ENCODE peak calls at places on chromosomes 3 and 15, in ten cellular contexts. H is upper lobe of right lung, G is Peyer's patch, A is transverse colon, Z is esophagus squamous epithelium, Y is AG04449, R is adipocyte, D is HepG2, X is neuronal stem cell, F is stomach. I is an unnamed sample.

GRCh38 chr3:9676780-9677179 is 26.9 kb upstream of the CPNE9 start:
- DNase-seq in H (no peak), G (no peak), A (no peak), Z (no peak), Y (no peak), R (no peak), D (peak; percentile 9), X (no peak), F (no peak), I (no peak)

GRCh38 chr3:37546876-37547275 is 314.8 kb upstream of the CTDSPL start:
- DNase-seq in H (no peak), G (no peak), A (no peak), Z (no peak), Y (no peak), R (peak; percentile 48), D (peak; percentile 7), X (no peak), F (no peak), I (no peak)

GRCh38 chr3:9399746-9400145 is 2.3 kb downstream of the SETD5 start:
- DNase-seq in H (peak; percentile 70), G (peak; percentile 70), A (peak; percentile 72), Z (no peak), Y (peak; percentile 80), R (peak; percentile 96), D (peak; percentile 79), X (peak; percentile 78), F (peak; percentile 70), I (peak; percentile 75)

GRCh38 chr3:38988955-38989354 is 62.8 kb downstream of the SCN11A start:
- DNase-seq in H (no peak), G (no peak), A (no peak), Z (no peak), Y (no peak), R (no peak), D (no peak), X (no peak), F (no peak), I (no peak)

GRCh38 chr15:42155546-42156265 is 730 bp downstream of the PLA2G4F start:
- DNase-seq in H (peak; percentile 78), G (peak; percentile 77), A (peak; percentile 76), Z (no peak), Y (no peak), R (no peak), D (no peak), X (no peak), F (peak; percentile 84), I (no peak)

GRCh38 chr3:136994772-136995516 is 37.2 kb downstream of the IL20RB start:
- DNase-seq in H (peak; percentile 88), G (peak; percentile 87), A (peak; percentile 92), Z (peak; percentile 17), Y (peak; percentile 47), R (peak; percentile 89), D (no peak), X (no peak), F (peak; percentile 89), I (peak; percentile 65)

GRCh38 chr15:87528873-87529272 is 727.7 kb downstream of the NTRK3 start:
- DNase-seq in H (no peak), G (no peak), A (no peak), Z (no peak), Y (peak; percentile 19), R (no peak), D (no peak), X (no peak), F (no peak), I (peak; percentile 55)

GRCh38 chr3:14481018-14481645 is 59.0 kb downstream of the GRIP2 start:
- DNase-seq in H (no peak), G (no peak), A (no peak), Z (no peak), Y (no peak), R (no peak), D (no peak), X (no peak), F (no peak), I (no peak)

GRCh38 chr3:16841354-16841753 is 43.4 kb upstream of the PLCL2 start:
- DNase-seq in H (no peak), G (no peak), A (no peak), Z (no peak), Y (no peak), R (no peak), D (no peak), X (no peak), F (no peak), I (no peak)

GRCh38 chr3:16528581-16528993 is 15.1 kb upstream of the RFTN1 start:
- DNase-seq in H (no peak), G (no peak), A (no peak), Z (no peak), Y (no peak), R (no peak), D (no peak), X (no peak), F (no peak), I (no peak)

GRCh38 chr3:16370872-16371740 is 106.1 kb downstream of the OXNAD1 start:
- DNase-seq in H (no peak), G (no peak), A (no peak), Z (no peak), Y (no peak), R (peak; percentile 7), D (no peak), X (no peak), F (no peak), I (no peak)

GRCh38 chr3:171972965-171973364 is 66.4 kb upstream of the FNDC3B start:
- DNase-seq in H (no peak), G (no peak), A (no peak), Z (no peak), Y (no peak), R (no peak), D (no peak), X (no peak), F (no peak), I (no peak)

GRCh38 chr3:71208273-71209095 is 375.0 kb downstream of the FOXP1 start:
- DNase-seq in H (no peak), G (no peak), A (peak; percentile 19), Z (no peak), Y (no peak), R (peak; percentile 60), D (peak; percentile 98), X (no peak), F (peak; percentile 31), I (no peak)

GRCh38 chr15:67724679-67725365 is 100.5 kb upstream of the SKOR1 start:
- DNase-seq in H (no peak), G (no peak), A (no peak), Z (no peak), Y (no peak), R (no peak), D (no peak), X (no peak), F (no peak), I (no peak)

GRCh38 chr15:67720556-67721175 is 104.6 kb upstream of the SKOR1 start:
- DNase-seq in H (no peak), G (no peak), A (no peak), Z (no peak), Y (no peak), R (no peak), D (no peak), X (no peak), F (no peak), I (no peak)

GRCh38 chr15:67721996-67722395 is 103.3 kb upstream of the SKOR1 start:
- DNase-seq in H (no peak), G (no peak), A (no peak), Z (no peak), Y (no peak), R (no peak), D (no peak), X (no peak), F (no peak), I (no peak)

GRCh38 chr15:67723294-67724024 is 101.8 kb upstream of the SKOR1 start:
- DNase-seq in H (no peak), G (no peak), A (no peak), Z (no peak), Y (no peak), R (no peak), D (no peak), X (no peak), F (no peak), I (no peak)

DNA sequence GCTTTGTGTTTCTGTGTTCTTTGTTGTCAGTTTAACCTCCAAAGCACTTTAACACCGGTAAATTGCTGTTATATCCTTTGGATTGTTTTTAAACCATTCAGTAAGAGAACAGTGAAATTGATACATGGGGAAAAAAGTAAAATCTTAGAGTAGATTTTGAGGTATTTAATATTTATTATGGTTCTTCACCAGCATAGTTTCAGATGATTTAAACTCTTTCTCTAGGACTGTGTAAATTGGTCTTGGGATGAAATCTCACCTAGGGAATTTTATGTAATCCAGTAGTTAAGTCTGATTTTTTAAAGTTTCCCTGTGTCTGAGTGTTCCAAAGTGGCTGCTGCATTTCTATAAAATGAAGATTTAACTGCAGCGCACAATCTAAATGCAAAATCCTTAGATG is 102.9 kb upstream of the SKOR1 start:
- DNase-seq in H (no peak), G (no peak), A (no peak), Z (no peak), Y (no peak), R (no peak), D (no peak), X (no peak), F (no peak), I (no peak)
- H3K4me3 ChIP-seq in H (no peak overlapping the region), G (no peak overlapping the region), A (no peak overlapping the region), Z (no peak overlapping the region), Y (no peak overlapping the region), R (no peak overlapping the region), D (no peak overlapping the region), X (no peak overlapping the region), F (no peak overlapping the region), I (no peak overlapping the region)

DNA sequence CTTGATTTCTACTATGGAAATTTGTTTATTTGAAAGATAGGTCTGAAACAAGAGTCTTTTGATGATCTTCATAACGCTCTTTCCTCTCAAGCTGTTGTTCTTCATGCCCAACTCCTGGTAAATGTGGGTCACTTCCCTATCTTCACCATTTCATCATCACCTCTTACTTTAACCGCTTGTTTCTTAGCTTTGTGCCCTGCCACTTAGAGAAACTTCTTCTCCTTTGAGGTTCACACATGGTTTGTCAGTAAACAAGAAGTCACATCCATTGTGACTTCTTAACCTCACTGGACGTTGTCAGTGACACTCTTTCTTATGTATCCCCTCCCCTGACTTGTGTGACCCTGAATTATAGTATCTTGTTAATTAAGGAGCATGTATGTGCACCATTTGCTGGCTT is 16.9 kb upstream of the P2RY13 start:
- DNase-seq in H (no peak), G (no peak), A (no peak), Z (no peak), Y (no peak), R (no peak), D (no peak), X (no peak), F (no peak), I (no peak)
- H3K4me3 ChIP-seq in H (peak overlapping the region; percentile 11), G (no peak overlapping the region), A (no peak overlapping the region), Z (no peak overlapping the region), Y (no peak overlapping the region), R (peak overlapping the region; percentile 70), D (no peak overlapping the region), X (no peak overlapping the region), F (no peak overlapping the region), I (no peak overlapping the region)

GRCh38 chr3:46710671-46711295 is 6.9 kb downstream of the PRSS50 start:
- DNase-seq in H (peak; percentile 48), G (peak; percentile 26), A (no peak), Z (no peak), Y (no peak), R (no peak), D (no peak), X (no peak), F (no peak), I (no peak)
- H3K4me3 ChIP-seq in H (no peak overlapping the region), G (no peak overlapping the region), A (no peak overlapping the region), Z (no peak overlapping the region), Y (no peak overlapping the region), R (no peak overlapping the region), D (no peak overlapping the region), X (no peak overlapping the region), F (no peak overlapping the region), I (no peak overlapping the region)

GRCh38 chr15:71748327-71748726 is 62.0 kb upstream of the NR2E3 start:
- DNase-seq in H (no peak), G (no peak), A (no peak), Z (no peak), Y (no peak), R (no peak), D (no peak), X (no peak), F (no peak), I (no peak)
- H3K4me3 ChIP-seq in H (no peak overlapping the region), G (no peak overlapping the region), A (no peak overlapping the region), Z (no peak overlapping the region), Y (no peak overlapping the region), R (no peak overlapping the region), D (no peak overlapping the region), X (no peak overlapping the region), F (no peak overlapping the region), I (no peak overlapping the region)

I was measured in HFF-Myc.